ENCODE peak calls at places on chromosomes 5 and 9, in eight cellular contexts. I is fibroblast of pulmonary artery; N is activated CD8-positive, alpha-beta memory T cell treated with anti-CD3 and anti-CD28 coated beads, Interleukin-2, amount 50 U/mL, for 48 hours; R is foreskin fibroblast; L is hypothalamus; K is PC-9; G is NCI-H1092; O is mammary epithelial cell. Q is an unnamed sample.

GRCh38 chr9:3224931-3225330 is 300.9 kb downstream of the RFX3 start:
- DNase-seq in R (no peak), O (no peak), L (no peak), N (no peak), K (no peak), G (peak), I (peak), Q (no peak)

GRCh38 chr5:115262066-115262404 is 642 bp downstream of the PGGT1B start:
- DNase-seq in N (no peak), G (no peak), I (peak), L (no peak), K (no peak), R (no peak), O (peak), Q (no peak)

GRCh38 chr9:20321683-20322082 is 300.6 kb downstream of the MLLT3 start:
- DNase-seq in L (no peak), O (no peak), K (no peak), N (no peak), R (no peak), G (no peak), I (no peak), Q (no peak)

GRCh38 chr5:1352231-1352825 is 7.4 kb upstream of the CLPTM1L start:
- DNase-seq in N (no peak), L (no peak), O (no peak), I (no peak), R (no peak), G (no peak), K (no peak), Q (no peak)

GRCh38 chr9:134602547-134603362 is 38.8 kb upstream of the COL5A1 start:
- DNase-seq in R (peak), I (peak), K (peak), O (peak), L (no peak), N (no peak), G (no peak), Q (peak)

GRCh38 chr5:175655411-175655810 is 2.5 kb upstream of the HRH2 start:
- DNase-seq in O (no peak), N (no peak), G (no peak), I (no peak), R (no peak), K (no peak), L (no peak), Q (no peak)

GRCh38 chr5:36712719-36713118 is 106.3 kb downstream of the SLC1A3 start:
- DNase-seq in I (no peak), K (no peak), N (no peak), O (no peak), G (no peak), R (no peak), L (no peak), Q (no peak)

GRCh38 chr9:109162652-109163051 is 4.4 kb downstream of the FRRS1L start:
- DNase-seq in L (no peak), I (no peak), R (no peak), O (no peak), N (no peak), K (no peak), G (no peak), Q (no peak)

GRCh38 chr5:103224118-103224893 is 34.3 kb upstream of the MACIR start:
- DNase-seq in N (no peak), R (peak), G (peak), K (peak), O (peak), I (peak), L (no peak), Q (peak)

GRCh38 chr5:36777105-36777757 is 99.3 kb upstream of the NIPBL start:
- DNase-seq in G (peak), O (peak), R (peak), N (no peak), L (no peak), K (peak), I (peak), Q (no peak)

GRCh38 chr5:74251106-74252032 is 389.2 kb downstream of the ENC1 start:
- DNase-seq in G (no peak), N (no peak), R (peak), O (peak), I (peak), K (peak), L (no peak), Q (peak)

GRCh38 chr9:38024036-38024681 is 44.9 kb downstream of the SHB start:
- DNase-seq in I (peak), O (peak), R (peak), N (no peak), G (peak), L (no peak), K (peak), Q (peak)

GRCh38 chr9:127502706-127503378 is 51.5 kb downstream of the LRSAM1 start:
- DNase-seq in O (no peak), I (no peak), G (no peak), R (no peak), L (no peak), N (no peak), K (no peak), Q (no peak)

GRCh38 chr9:35951736-35952135 is 6.2 kb downstream of the OR2S2 start:
- DNase-seq in G (no peak), L (no peak), N (no peak), K (peak), R (peak), I (peak), O (peak), Q (no peak)

GRCh38 chr9:127755558-127756060 is 20.5 kb upstream of the TOR2A start:
- DNase-seq in G (no peak), I (no peak), L (no peak), R (no peak), O (no peak), K (no peak), N (no peak), Q (no peak)

GRCh38 chr5:39580702-39581498 is 156.1 kb upstream of the DAB2 start:
- DNase-seq in G (no peak), N (no peak), L (no peak), I (peak), K (no peak), R (peak), O (no peak), Q (no peak)

GRCh38 chr9:5643005-5643624 is 14.2 kb downstream of the RIC1 start:
- DNase-seq in L (no peak), O (no peak), G (no peak), N (no peak), I (peak), K (no peak), R (no peak), Q (no peak)

GRCh38 chr5:151624486-151624885 is 33.4 kb upstream of the FAT2 start:
- DNase-seq in G (no peak), O (no peak), I (peak), R (no peak), L (no peak), K (no peak), N (no peak), Q (no peak)

GRCh38 chr9:137788561-137789294 is 88.9 kb upstream of the CACNA1B start:
- DNase-seq in K (no peak), L (no peak), G (no peak), N (no peak), R (no peak), O (no peak), I (no peak), Q (no peak)

GRCh38 chr9:113998529-113999255 is 79.4 kb downstream of the AMBP start:
- DNase-seq in N (peak), L (no peak), R (no peak), K (no peak), G (no peak), O (no peak), I (no peak), Q (peak)

Q was measured in left lung.